ENCODE peak calls at places on chromosomes 4 and X, in eight cellular contexts. One of them, this sample, is unnamed.

GRCh38 chr4:80202784-80203553 is 5.7 kb downstream of the PRDM8 start:
- DNase-seq in psoas muscle: no peak
- DNase-seq in Jurkat, Clone E6-1: peak; percentile 52
- DNase-seq in lower leg skin: peak; percentile 86
- DNase-seq in hepatocyte: peak; percentile 38
- DNase-seq in fibroblast of pulmonary artery: peak; percentile 33
- DNase-seq in right lobe of liver: peak; percentile 56
- DNase-seq in mesendoderm: peak; percentile 64
- DNase-seq in this sample: peak; percentile 56

GRCh38 chr4:24322517-24322916 is 261.8 kb downstream of the DHX15 start:
- DNase-seq in hepatocyte: no peak
- DNase-seq in right lobe of liver: no peak
- DNase-seq in psoas muscle: no peak
- DNase-seq in fibroblast of pulmonary artery: no peak
- DNase-seq in mesendoderm: peak; percentile 67
- DNase-seq in lower leg skin: no peak
- DNase-seq in Jurkat, Clone E6-1: no peak
- DNase-seq in this sample: no peak

GRCh38 chrX:106680716-106681115 is 45.8 kb upstream of the RNF128 start:
- DNase-seq in hepatocyte: no peak
- DNase-seq in psoas muscle: no peak
- DNase-seq in lower leg skin: no peak
- DNase-seq in fibroblast of pulmonary artery: no peak
- DNase-seq in right lobe of liver: no peak
- DNase-seq in mesendoderm: no peak
- DNase-seq in Jurkat, Clone E6-1: no peak
- DNase-seq in this sample: no peak

GRCh38 chr4:149120331-149121014 is 678.3 kb upstream of the NR3C2 start:
- DNase-seq in fibroblast of pulmonary artery: peak; percentile 59
- DNase-seq in psoas muscle: no peak
- DNase-seq in right lobe of liver: no peak
- DNase-seq in Jurkat, Clone E6-1: no peak
- DNase-seq in mesendoderm: no peak
- DNase-seq in hepatocyte: no peak
- DNase-seq in lower leg skin: no peak
- DNase-seq in this sample: no peak

GRCh38 chrX:100048156-100048555 is 361.9 kb downstream of the PCDH19 start:
- DNase-seq in right lobe of liver: no peak
- DNase-seq in hepatocyte: no peak
- DNase-seq in Jurkat, Clone E6-1: no peak
- DNase-seq in psoas muscle: no peak
- DNase-seq in fibroblast of pulmonary artery: no peak
- DNase-seq in mesendoderm: peak; percentile 9
- DNase-seq in lower leg skin: no peak
- DNase-seq in this sample: no peak

GRCh38 chr4:3201718-3202702 is 46.9 kb upstream of the MSANTD1 start:
- DNase-seq in psoas muscle: no peak
- DNase-seq in hepatocyte: no peak
- DNase-seq in fibroblast of pulmonary artery: no peak
- DNase-seq in mesendoderm: peak; percentile 6
- DNase-seq in lower leg skin: peak; percentile 77
- DNase-seq in right lobe of liver: no peak
- DNase-seq in Jurkat, Clone E6-1: peak; percentile 98
- DNase-seq in this sample: peak; percentile 75

GRCh38 chr4:87975466-87975865 is at the start of gene SPP1:
- DNase-seq in hepatocyte: peak; percentile 13
- DNase-seq in lower leg skin: no peak
- DNase-seq in right lobe of liver: no peak
- DNase-seq in mesendoderm: peak; percentile 91
- DNase-seq in fibroblast of pulmonary artery: peak; percentile 8
- DNase-seq in Jurkat, Clone E6-1: peak; percentile 65
- DNase-seq in psoas muscle: no peak
- DNase-seq in this sample: peak; percentile 4

GRCh38 chrX:17425551-17425950 is 50.6 kb downstream of the NHS start:
- DNase-seq in mesendoderm: peak; percentile 81
- DNase-seq in fibroblast of pulmonary artery: no peak
- DNase-seq in hepatocyte: no peak
- DNase-seq in psoas muscle: no peak
- DNase-seq in lower leg skin: no peak
- DNase-seq in right lobe of liver: no peak
- DNase-seq in Jurkat, Clone E6-1: no peak
- DNase-seq in this sample: no peak

GRCh38 chrX:118660085-118660484 is 67.3 kb upstream of the IL13RA1 start:
- DNase-seq in hepatocyte: no peak
- DNase-seq in psoas muscle: no peak
- DNase-seq in right lobe of liver: no peak
- DNase-seq in lower leg skin: no peak
- DNase-seq in fibroblast of pulmonary artery: no peak
- DNase-seq in Jurkat, Clone E6-1: no peak
- DNase-seq in mesendoderm: no peak
- DNase-seq in this sample: no peak

GRCh38 chrX:124829930-124830329 is 483.6 kb downstream of the SH2D1A start:
- DNase-seq in Jurkat, Clone E6-1: no peak
- DNase-seq in lower leg skin: no peak
- DNase-seq in mesendoderm: no peak
- DNase-seq in hepatocyte: no peak
- DNase-seq in fibroblast of pulmonary artery: no peak
- DNase-seq in right lobe of liver: no peak
- DNase-seq in psoas muscle: no peak
- DNase-seq in this sample: no peak

GRCh38 chr4:16573181-16573580 is 325.3 kb downstream of the LDB2 start:
- DNase-seq in lower leg skin: no peak
- DNase-seq in Jurkat, Clone E6-1: no peak
- DNase-seq in mesendoderm: no peak
- DNase-seq in psoas muscle: no peak
- DNase-seq in hepatocyte: no peak
- DNase-seq in fibroblast of pulmonary artery: peak; percentile 40
- DNase-seq in right lobe of liver: no peak
- DNase-seq in this sample: no peak

GRCh38 chr4:14196141-14196540 is 568.6 kb upstream of the BOD1L1 start:
- DNase-seq in lower leg skin: no peak
- DNase-seq in mesendoderm: peak; percentile 72
- DNase-seq in right lobe of liver: peak; percentile 64
- DNase-seq in hepatocyte: peak; percentile 82
- DNase-seq in Jurkat, Clone E6-1: peak; percentile 4
- DNase-seq in psoas muscle: no peak
- DNase-seq in fibroblast of pulmonary artery: peak; percentile 84
- DNase-seq in this sample: peak; percentile 14

GRCh38 chrX:133531012-133531411 is 115.7 kb upstream of the GPC4 start:
- DNase-seq in lower leg skin: no peak
- DNase-seq in psoas muscle: no peak
- DNase-seq in mesendoderm: no peak
- DNase-seq in Jurkat, Clone E6-1: no peak
- DNase-seq in hepatocyte: no peak
- DNase-seq in right lobe of liver: no peak
- DNase-seq in fibroblast of pulmonary artery: no peak
- DNase-seq in this sample: no peak

GRCh38 chrX:133533249-133533648 is 118.0 kb upstream of the GPC4 start:
- DNase-seq in mesendoderm: no peak
- DNase-seq in hepatocyte: no peak
- DNase-seq in fibroblast of pulmonary artery: no peak
- DNase-seq in lower leg skin: no peak
- DNase-seq in psoas muscle: no peak
- DNase-seq in right lobe of liver: no peak
- DNase-seq in Jurkat, Clone E6-1: no peak
- DNase-seq in this sample: no peak

GRCh38 chrX:133537142-133537541 is 121.9 kb upstream of the GPC4 start:
- DNase-seq in hepatocyte: no peak
- DNase-seq in fibroblast of pulmonary artery: no peak
- DNase-seq in right lobe of liver: no peak
- DNase-seq in lower leg skin: no peak
- DNase-seq in psoas muscle: no peak
- DNase-seq in mesendoderm: no peak
- DNase-seq in Jurkat, Clone E6-1: no peak
- DNase-seq in this sample: no peak

GRCh38 chrX:133535066-133535465 is 119.8 kb upstream of the GPC4 start:
- DNase-seq in lower leg skin: no peak
- DNase-seq in right lobe of liver: no peak
- DNase-seq in psoas muscle: no peak
- DNase-seq in mesendoderm: no peak
- DNase-seq in Jurkat, Clone E6-1: no peak
- DNase-seq in hepatocyte: no peak
- DNase-seq in fibroblast of pulmonary artery: no peak
- DNase-seq in this sample: no peak

GRCh38 chrX:133534172-133534571 is 118.9 kb upstream of the GPC4 start:
- DNase-seq in fibroblast of pulmonary artery: no peak
- DNase-seq in psoas muscle: no peak
- DNase-seq in Jurkat, Clone E6-1: no peak
- DNase-seq in hepatocyte: no peak
- DNase-seq in right lobe of liver: no peak
- DNase-seq in lower leg skin: no peak
- DNase-seq in mesendoderm: no peak
- DNase-seq in this sample: no peak
- H3K4me3 ChIP-seq in fibroblast of pulmonary artery: no peak overlapping the region
- H3K4me3 ChIP-seq in psoas muscle: no peak overlapping the region
- H3K4me3 ChIP-seq in Jurkat, Clone E6-1: no peak overlapping the region
- H3K4me3 ChIP-seq in hepatocyte: no peak overlapping the region
- H3K4me3 ChIP-seq in right lobe of liver: no peak overlapping the region
- H3K4me3 ChIP-seq in lower leg skin: no peak overlapping the region
- H3K4me3 ChIP-seq in mesendoderm: no peak overlapping the region
- H3K4me3 ChIP-seq in this sample: no peak overlapping the region

GRCh38 chrX:79366888-79367749 is at the start of gene ITM2A:
- DNase-seq in Jurkat, Clone E6-1: peak; percentile 74
- DNase-seq in psoas muscle: peak; percentile 67
- DNase-seq in lower leg skin: peak; percentile 87
- DNase-seq in mesendoderm: peak; percentile 79
- DNase-seq in hepatocyte: peak; percentile 35
- DNase-seq in fibroblast of pulmonary artery: peak; percentile 7
- DNase-seq in right lobe of liver: peak; percentile 51
- DNase-seq in this sample: peak; percentile 63
- H3K4me3 ChIP-seq in Jurkat, Clone E6-1: peak within 1 kb of the TSS; percentile 75
- H3K4me3 ChIP-seq in psoas muscle: peak within 1 kb of the TSS; percentile 56
- H3K4me3 ChIP-seq in lower leg skin: peak within 1 kb of the TSS; percentile 38
- H3K4me3 ChIP-seq in mesendoderm: peak within 1 kb of the TSS; percentile 60
- H3K4me3 ChIP-seq in hepatocyte: peak within 1 kb of the TSS; percentile 24
- H3K4me3 ChIP-seq in fibroblast of pulmonary artery: peak within 1 kb of the TSS; percentile 37
- H3K4me3 ChIP-seq in right lobe of liver: peak within 1 kb of the TSS; percentile 10
- H3K4me3 ChIP-seq in this sample: peak within 1 kb of the TSS; percentile 65

GRCh38 chr4:54093609-54094240 is 6.2 kb upstream of the GSX2 start:
- DNase-seq in Jurkat, Clone E6-1: no peak
- DNase-seq in psoas muscle: no peak
- DNase-seq in mesendoderm: peak; percentile 59
- DNase-seq in hepatocyte: no peak
- DNase-seq in lower leg skin: no peak
- DNase-seq in right lobe of liver: no peak
- DNase-seq in fibroblast of pulmonary artery: no peak
- DNase-seq in this sample: no peak

GRCh38 chr4:54091637-54092404 is 8.1 kb upstream of the GSX2 start:
- DNase-seq in mesendoderm: no peak
- DNase-seq in right lobe of liver: peak; percentile 93
- DNase-seq in hepatocyte: peak; percentile 84
- DNase-seq in lower leg skin: peak; percentile 95
- DNase-seq in fibroblast of pulmonary artery: peak; percentile 79
- DNase-seq in Jurkat, Clone E6-1: peak; percentile 68
- DNase-seq in psoas muscle: peak; percentile 90
- DNase-seq in this sample: peak; percentile 76

GRCh38 chr4:54090804-54091623 is 8.9 kb upstream of the GSX2 start:
- DNase-seq in lower leg skin: peak; percentile 88
- DNase-seq in right lobe of liver: peak; percentile 81
- DNase-seq in fibroblast of pulmonary artery: no peak
- DNase-seq in mesendoderm: no peak
- DNase-seq in hepatocyte: peak; percentile 55
- DNase-seq in psoas muscle: peak; percentile 50
- DNase-seq in Jurkat, Clone E6-1: no peak
- DNase-seq in this sample: peak; percentile 29

GRCh38 chr4:54092800-54093608 is 7.0 kb upstream of the GSX2 start:
- DNase-seq in psoas muscle: no peak
- DNase-seq in mesendoderm: no peak
- DNase-seq in lower leg skin: no peak
- DNase-seq in fibroblast of pulmonary artery: no peak
- DNase-seq in right lobe of liver: no peak
- DNase-seq in hepatocyte: no peak
- DNase-seq in Jurkat, Clone E6-1: no peak
- DNase-seq in this sample: no peak

GRCh38 chr4:54092405-54092759 is 7.6 kb upstream of the GSX2 start:
- DNase-seq in fibroblast of pulmonary artery: no peak
- DNase-seq in psoas muscle: no peak
- DNase-seq in right lobe of liver: no peak
- DNase-seq in Jurkat, Clone E6-1: no peak
- DNase-seq in lower leg skin: no peak
- DNase-seq in mesendoderm: no peak
- DNase-seq in hepatocyte: no peak
- DNase-seq in this sample: no peak
- H3K4me3 ChIP-seq in fibroblast of pulmonary artery: peak overlapping the region; percentile 65
- H3K4me3 ChIP-seq in psoas muscle: peak overlapping the region; percentile 72
- H3K4me3 ChIP-seq in right lobe of liver: peak overlapping the region; percentile 57
- H3K4me3 ChIP-seq in Jurkat, Clone E6-1: peak overlapping the region; percentile 51
- H3K4me3 ChIP-seq in lower leg skin: peak overlapping the region; percentile 1
- H3K4me3 ChIP-seq in mesendoderm: no peak overlapping the region
- H3K4me3 ChIP-seq in hepatocyte: peak overlapping the region; percentile 61
- H3K4me3 ChIP-seq in this sample: peak overlapping the region; percentile 73

GRCh38 chr4:157996061-157996460 is 176.8 kb downstream of the GASK1B start:
- DNase-seq in mesendoderm: no peak
- DNase-seq in lower leg skin: no peak
- DNase-seq in right lobe of liver: no peak
- DNase-seq in fibroblast of pulmonary artery: no peak
- DNase-seq in hepatocyte: no peak
- DNase-seq in Jurkat, Clone E6-1: no peak
- DNase-seq in psoas muscle: no peak
- DNase-seq in this sample: no peak

GRCh38 chr4:157996598-157996997 is 176.2 kb downstream of the GASK1B start:
- DNase-seq in lower leg skin: no peak
- DNase-seq in mesendoderm: no peak
- DNase-seq in fibroblast of pulmonary artery: no peak
- DNase-seq in Jurkat, Clone E6-1: no peak
- DNase-seq in psoas muscle: no peak
- DNase-seq in hepatocyte: no peak
- DNase-seq in right lobe of liver: no peak
- DNase-seq in this sample: no peak

GRCh38 chr4:157994863-157995262 is 178.0 kb downstream of the GASK1B start:
- DNase-seq in Jurkat, Clone E6-1: no peak
- DNase-seq in psoas muscle: no peak
- DNase-seq in mesendoderm: peak; percentile 12
- DNase-seq in fibroblast of pulmonary artery: peak; percentile 46
- DNase-seq in right lobe of liver: no peak
- DNase-seq in hepatocyte: peak; percentile 38
- DNase-seq in lower leg skin: no peak
- DNase-seq in this sample: no peak

GRCh38 chr4:157992948-157993839 is 179.6 kb downstream of the GASK1B start:
- DNase-seq in fibroblast of pulmonary artery: no peak
- DNase-seq in hepatocyte: no peak
- DNase-seq in Jurkat, Clone E6-1: no peak
- DNase-seq in lower leg skin: no peak
- DNase-seq in psoas muscle: no peak
- DNase-seq in mesendoderm: no peak
- DNase-seq in right lobe of liver: no peak
- DNase-seq in this sample: no peak

DNA sequence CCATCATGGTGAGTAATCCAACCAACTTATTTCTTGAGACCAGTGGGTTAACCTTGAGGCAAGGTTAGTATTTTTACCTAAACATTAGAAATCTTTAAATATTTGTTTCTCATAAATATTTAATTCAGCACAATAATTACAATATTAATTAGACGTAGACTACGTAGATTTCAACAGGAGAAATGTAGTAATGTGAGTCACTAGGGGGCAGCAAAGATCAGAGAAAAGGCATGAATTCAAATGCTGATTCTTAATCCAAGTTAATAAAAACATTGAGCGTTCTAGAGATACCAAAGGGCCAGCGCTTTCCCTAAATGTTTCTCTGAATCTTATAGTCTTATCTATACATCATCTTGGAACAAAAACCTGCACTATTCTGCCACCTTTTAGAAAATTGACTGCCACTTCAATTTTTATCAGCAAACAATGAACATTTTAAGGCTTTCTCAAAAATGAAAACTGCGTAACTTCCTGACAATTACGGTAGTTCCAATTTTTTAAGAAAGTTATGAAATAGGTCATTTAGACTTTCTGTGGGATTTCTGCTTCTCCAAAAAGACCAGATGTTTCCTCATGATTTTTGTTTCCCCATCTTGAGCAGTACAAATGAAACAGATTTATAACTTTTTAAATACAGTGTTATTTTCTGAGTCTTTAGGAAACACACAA is 180.7 kb downstream of the GASK1B start:
- DNase-seq in Jurkat, Clone E6-1: peak; percentile 49
- DNase-seq in psoas muscle: no peak
- DNase-seq in hepatocyte: peak; percentile 84
- DNase-seq in fibroblast of pulmonary artery: peak; percentile 93
- DNase-seq in lower leg skin: no peak
- DNase-seq in right lobe of liver: no peak
- DNase-seq in mesendoderm: peak; percentile 55
- DNase-seq in this sample: peak; percentile 56
- H3K4me3 ChIP-seq in Jurkat, Clone E6-1: no peak overlapping the region
- H3K4me3 ChIP-seq in psoas muscle: peak overlapping the region; percentile 49
- H3K4me3 ChIP-seq in hepatocyte: no peak overlapping the region
- H3K4me3 ChIP-seq in fibroblast of pulmonary artery: peak overlapping the region; percentile 29
- H3K4me3 ChIP-seq in lower leg skin: no peak overlapping the region
- H3K4me3 ChIP-seq in right lobe of liver: peak overlapping the region; percentile 9
- H3K4me3 ChIP-seq in mesendoderm: no peak overlapping the region
- H3K4me3 ChIP-seq in this sample: no peak overlapping the region